ENCODE peak calls at places on chromosomes 4 and X, in four cellular contexts. G is ovary, Z is hepatocyte, N is breast epithelium. S is an unnamed sample.

GRCh38 chrX:54066841-54067240 is 22.6 kb upstream of the PHF8 start:
- DNase-seq in G (no peak), Z (no peak), N (no peak), S (no peak)

GRCh38 chr4:27068151-27068862 is 207.7 kb downstream of the STIM2 start:
- DNase-seq in G (no peak), Z (no peak), N (no peak), S (no peak)

GRCh38 chrX:107654778-107655761 is 26.8 kb downstream of the PRPS1 start:
- DNase-seq in G (peak; percentile 68), Z (peak; percentile 88), N (peak; percentile 40), S (peak; percentile 61)

GRCh38 chr4:16225996-16226815 is at the start of gene TAPT1:
- DNase-seq in G (peak; percentile 83), Z (peak; percentile 92), N (peak; percentile 52), S (peak; percentile 44)

GRCh38 chrX:133389975-133390374 is 25.3 kb downstream of the GPC4 start:
- DNase-seq in G (no peak), Z (no peak), N (no peak), S (no peak)

GRCh38 chr4:117514779-117515178 is 429.4 kb upstream of the TRAM1L1 start:
- DNase-seq in G (no peak), Z (no peak), N (no peak), S (no peak)

GRCh38 chrX:45022144-45022543 is 149.2 kb downstream of the KDM6A start:
- DNase-seq in G (no peak), Z (no peak), N (no peak), S (no peak)

GRCh38 chrX:56763556-56764152 is 34.6 kb downstream of the NBDY start:
- DNase-seq in G (peak; percentile 86), Z (no peak), N (peak; percentile 83), S (no peak)

GRCh38 chrX:151722241-151722846 is 6.5 kb downstream of the FATE1 start:
- DNase-seq in G (no peak), Z (peak; percentile 68), N (no peak), S (no peak)

GRCh38 chrX:71492086-71493065 is 40.5 kb upstream of the OGT start:
- DNase-seq in G (peak; percentile 35), Z (no peak), N (no peak), S (peak; percentile 7)

GRCh38 chr4:94895081-94895480 is 137.3 kb downstream of the BMPR1B start:
- DNase-seq in G (no peak), Z (no peak), N (no peak), S (no peak)

GRCh38 chr4:82758701-82759685 is 39.6 kb downstream of the SCD5 start:
- DNase-seq in G (no peak), Z (no peak), N (no peak), S (no peak)

GRCh38 chr4:41420576-41420975 is 117.4 kb upstream of the LIMCH1 start:
- DNase-seq in G (no peak), Z (no peak), N (no peak), S (no peak)

GRCh38 chr4:5918331-5919030 is 25.6 kb upstream of the CRMP1 start:
- DNase-seq in G (no peak), Z (no peak), N (no peak), S (no peak)

GRCh38 chrX:48648299-48648698 is 35.3 kb upstream of the WAS start:
- DNase-seq in G (peak; percentile 30), Z (peak; percentile 37), N (no peak), S (peak; percentile 13)

GRCh38 chr4:185541251-185541671 is 6.0 kb upstream of the PDLIM3 start:
- DNase-seq in G (peak; percentile 78), Z (no peak), N (peak; percentile 57), S (no peak)

GRCh38 chr4:109410226-109410625 is 23.4 kb upstream of the SEC24B start:
- DNase-seq in G (no peak), Z (no peak), N (no peak), S (no peak)

GRCh38 chrX:121146059-121146628 is 98.7 kb downstream of the GLUD2 start:
- DNase-seq in G (no peak), Z (no peak), N (no peak), S (no peak)

GRCh38 chr4:100118213-100118612 is 72.1 kb downstream of the DDIT4L start:
- DNase-seq in G (no peak), Z (no peak), N (no peak), S (no peak)

GRCh38 chr4:158884280-158884679 is 115.5 kb downstream of the FNIP2 start:
- DNase-seq in G (no peak), Z (no peak), N (no peak), S (no peak)

GRCh38 chr4:1243451-1244080 is 5.4 kb downstream of the CTBP1 start:
- DNase-seq in G (no peak), Z (peak; percentile 3), N (no peak), S (no peak)

GRCh38 chr4:107988763-107989035 is 990 bp upstream of the HADH start:
- DNase-seq in G (no peak), Z (no peak), N (no peak), S (no peak)

GRCh38 chr4:148980782-148981181 is 538.6 kb upstream of the NR3C2 start:
- DNase-seq in G (no peak), Z (no peak), N (peak; percentile 32), S (no peak)

GRCh38 chr4:101075536-101075935 is 271.8 kb downstream of the PPP3CA start:
- DNase-seq in G (no peak), Z (no peak), N (no peak), S (no peak)

GRCh38 chr4:80145739-80146138 is 51.6 kb upstream of the PRDM8 start:
- DNase-seq in G (no peak), Z (no peak), N (no peak), S (no peak)

GRCh38 chrX:15680401-15680800 is 15.8 kb upstream of the CLTRN start:
- DNase-seq in G (no peak), Z (peak; percentile 30), N (no peak), S (no peak)

GRCh38 chrX:65674351-65674893 is 7.0 kb downstream of the MSN start:
- DNase-seq in G (no peak), Z (no peak), N (no peak), S (no peak)

GRCh38 chr4:54961357-54961975 is 163.9 kb downstream of the KDR start:
- DNase-seq in G (no peak), Z (peak; percentile 44), N (no peak), S (peak; percentile 42)
- TF ChIP-seq CTCF in G (peak; percentile 39), Z (peak; percentile 65), N (peak; percentile 25), S (peak; percentile 72)

GRCh38 chr4:81546777-81547176 is 75.1 kb upstream of the RASGEF1B start:
- DNase-seq in G (no peak), Z (no peak), N (no peak), S (no peak)

GRCh38 chr4:81555489-81555888 is 83.8 kb upstream of the RASGEF1B start:
- DNase-seq in G (no peak), Z (no peak), N (no peak), S (no peak)

GRCh38 chr4:81550005-81550896 is 78.5 kb upstream of the RASGEF1B start:
- DNase-seq in G (no peak), Z (no peak), N (no peak), S (no peak)
- H3K27ac ChIP-seq in G (no peak overlapping the region), Z (no peak overlapping the region), N (peak overlapping the region; percentile 35), S (no peak overlapping the region)

DNA sequence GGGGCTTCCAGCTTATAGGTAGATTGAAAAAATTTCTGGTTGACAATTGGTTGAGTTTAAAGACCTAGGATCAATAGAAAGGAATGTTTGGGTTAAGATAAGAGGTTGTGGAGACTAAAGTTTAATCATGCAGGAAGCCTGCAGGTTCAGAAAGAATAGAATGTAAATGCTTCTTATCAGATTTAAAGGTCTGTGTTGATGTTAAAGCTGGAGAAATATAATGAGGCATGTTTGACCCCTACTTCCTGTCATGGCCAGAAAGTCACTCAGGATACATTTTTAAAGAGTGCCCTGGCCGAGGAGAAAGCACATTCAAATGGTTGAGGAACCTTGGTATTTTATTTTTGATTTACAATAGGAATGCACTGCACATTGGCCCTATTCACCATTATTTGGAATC is 3.9 kb upstream of the RRAGB start:
- DNase-seq in G (no peak), Z (no peak), N (no peak), S (no peak)
- TF ChIP-seq CTCF in G (no peak), Z (no peak), N (no peak), S (no peak)

GRCh38 chr4:54277691-54278090 is 48.6 kb downstream of the PDGFRA start:
- DNase-seq in G (no peak), Z (peak; percentile 38), N (no peak), S (peak; percentile 68)
- H3K27ac ChIP-seq in G (no peak overlapping the region), Z (peak overlapping the region; percentile 9), N (peak overlapping the region; percentile 28), S (no peak overlapping the region)

GRCh38 chr4:7336732-7337131 is 98.0 kb downstream of the PSAPL1 start:
- DNase-seq in G (peak; percentile 24), Z (no peak), N (no peak), S (no peak)

GRCh38 chr4:7334521-7335275 is 100.0 kb downstream of the PSAPL1 start:
- DNase-seq in G (no peak), Z (no peak), N (no peak), S (no peak)

GRCh38 chr4:7336067-7336569 is 98.6 kb downstream of the PSAPL1 start:
- DNase-seq in G (no peak), Z (no peak), N (no peak), S (no peak)

GRCh38 chr4:7333801-7334421 is 100.8 kb downstream of the PSAPL1 start:
- DNase-seq in G (peak; percentile 45), Z (no peak), N (no peak), S (no peak)

DNA sequence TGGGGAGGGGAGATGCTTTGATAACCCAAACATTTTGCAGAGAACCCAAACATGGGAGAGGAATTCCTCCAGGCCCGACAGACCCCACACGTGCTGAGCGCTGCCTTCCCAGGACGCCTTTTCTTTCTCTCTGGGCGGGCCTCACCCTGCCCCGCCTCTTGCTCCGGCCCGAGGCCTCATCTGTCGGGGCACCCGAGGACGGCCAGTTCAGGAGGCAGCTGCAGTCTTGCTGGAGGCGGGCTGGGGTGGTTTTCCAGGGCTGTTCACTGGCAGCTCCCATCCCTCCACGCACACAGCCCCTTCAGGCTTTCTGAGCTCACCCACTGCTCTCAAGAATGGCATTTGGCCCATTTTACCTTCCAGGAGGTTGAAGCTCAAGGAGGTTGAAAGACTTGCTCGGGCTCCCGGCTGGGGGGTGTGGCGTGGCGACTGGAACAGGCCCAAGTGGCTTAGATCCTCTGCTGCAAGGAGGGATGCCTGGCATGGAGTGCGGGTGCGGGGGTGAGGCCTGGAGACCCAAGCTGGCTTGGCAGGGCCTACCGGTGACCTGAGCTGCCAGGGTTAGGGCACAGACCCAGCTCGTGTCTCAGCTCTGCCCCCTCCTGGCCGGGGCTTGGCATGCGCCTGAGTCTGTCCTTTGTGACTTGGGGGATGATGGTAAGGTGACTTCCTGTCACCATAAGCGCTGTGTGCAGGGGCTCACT is 99.2 kb downstream of the PSAPL1 start:
- DNase-seq in G (peak; percentile 67), Z (peak; percentile 54), N (peak; percentile 88), S (peak; percentile 25)
- TF ChIP-seq CTCF in G (peak; percentile 42), Z (peak; percentile 58), N (peak; percentile 38), S (peak; percentile 44)

GRCh38 chr4:173214231-173214630 is 45.6 kb downstream of the GALNT7 start:
- DNase-seq in G (no peak), Z (no peak), N (no peak), S (no peak)
- H3K27ac ChIP-seq in G (no peak overlapping the region), Z (no peak overlapping the region), N (no peak overlapping the region), S (no peak overlapping the region)